ENCODE peak calls at places on chromosome 15, in four cellular contexts. J, W, H and Y are unnamed samples.

GRCh38 chr15:38503497-38503896 is 49.6 kb downstream of the FAM98B start:
- DNase-seq in J (no peak), W (no peak), H (no peak), Y (no peak)

GRCh38 chr15:69450968-69451695 is 1.5 kb upstream of the RPLP1 start:
- DNase-seq in J (no peak), W (no peak), H (no peak), Y (no peak)

GRCh38 chr15:35519536-35520149 is 26.3 kb downstream of the DPH6 start:
- DNase-seq in H (no peak), J (no peak), W (no peak), Y (no peak)

GRCh38 chr15:51736069-51736468 is 1.4 kb downstream of the LYSMD2 start:
- DNase-seq in W (no peak), H (no peak), J (no peak), Y (no peak)

GRCh38 chr15:29857196-29857595 is 34.9 kb upstream of the TJP1 start:
- DNase-seq in H (no peak), W (no peak), J (no peak), Y (no peak)

GRCh38 chr15:72077950-72078349 is 40.0 kb downstream of the MYO9A start:
- DNase-seq in J (no peak), W (no peak), H (no peak), Y (no peak)

GRCh38 chr15:88792342-88793282 is 10.6 kb upstream of the ACAN start:
- DNase-seq in H (no peak), J (no peak), W (peak; percentile 22), Y (no peak)

GRCh38 chr15:31297221-31297879 is 29.3 kb upstream of the KLF13 start:
- DNase-seq in J (no peak), W (no peak), H (no peak), Y (no peak)

GRCh38 chr15:66524801-66525200 is 19.7 kb downstream of the ZWILCH start:
- DNase-seq in W (no peak), H (no peak), J (no peak), Y (no peak)

DNA sequence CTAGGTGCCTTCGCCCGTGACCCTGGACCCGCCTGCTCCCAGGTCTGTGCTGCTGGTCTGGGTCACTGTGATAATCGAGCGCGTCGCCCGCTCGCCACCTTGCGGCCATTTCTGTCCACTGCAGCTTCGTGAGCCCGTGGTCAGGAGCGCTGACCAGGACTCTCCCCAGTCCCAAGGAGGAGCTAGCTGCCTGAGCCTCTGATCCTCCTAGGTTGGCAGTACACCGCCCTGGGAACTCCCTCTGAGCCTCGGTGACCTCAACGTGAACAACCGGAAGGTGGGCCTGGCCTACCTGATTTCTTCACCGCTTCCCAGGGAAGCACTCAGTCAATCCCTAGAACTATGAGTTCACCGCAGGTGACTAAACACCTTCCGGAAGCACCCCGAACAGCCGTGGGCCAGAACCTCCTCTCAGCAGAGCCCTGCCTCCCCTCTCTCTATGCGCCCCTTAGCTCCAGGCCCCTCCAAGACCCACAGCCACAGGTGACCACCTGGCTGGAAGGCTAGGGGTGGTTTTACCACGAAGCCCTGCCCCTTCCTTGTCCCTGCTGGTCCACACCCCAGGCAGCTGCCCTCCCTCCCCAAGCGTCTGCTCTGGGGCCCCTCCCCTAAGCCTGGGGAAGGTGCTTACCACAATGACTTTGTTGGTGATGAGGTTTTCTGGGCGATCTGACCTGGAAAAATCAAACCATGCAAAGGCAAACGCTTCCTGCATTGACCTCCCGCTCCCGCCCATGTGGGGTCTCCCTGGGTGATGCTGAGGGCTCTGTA is 9.7 kb downstream of the PLA2G4D start:
- DNase-seq in H (peak; percentile 62), W (peak; percentile 85), J (peak; percentile 94), Y (peak; percentile 68)
- TF ChIP-seq CTCF in H (peak; percentile 93), W (peak; percentile 94), J (peak; percentile 96), Y (peak; percentile 44)

GRCh38 chr15:75249726-75250125 is 8.4 kb upstream of the GOLGA6C start:
- DNase-seq in W (no peak), J (no peak), H (no peak), Y (no peak)
- TF ChIP-seq CTCF in W (no peak), J (no peak), H (no peak), Y (no peak)

DNA sequence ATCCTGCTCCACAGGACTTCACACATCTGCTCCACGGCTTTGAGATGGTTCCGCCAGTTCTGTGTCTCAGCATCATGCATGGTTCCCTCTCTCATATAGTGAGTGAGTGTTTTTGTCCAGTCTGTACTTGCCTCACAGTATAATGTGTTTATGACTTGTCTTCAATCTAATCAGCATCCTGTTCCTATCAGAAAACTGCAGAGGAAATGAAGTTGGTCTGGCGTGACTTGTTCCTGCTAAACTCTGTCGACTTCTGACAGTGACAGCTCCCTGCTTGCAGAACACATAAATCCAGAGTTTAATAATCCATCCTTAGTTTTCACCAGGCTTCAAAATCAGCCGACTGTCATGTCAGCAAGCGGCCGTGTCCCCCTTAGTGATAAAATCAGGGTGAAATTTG is 222.3 kb downstream of the SLCO3A1 start:
- DNase-seq in J (no peak), H (no peak), W (no peak), Y (no peak)
- TF ChIP-seq CTCF in J (no peak), H (no peak), W (no peak), Y (no peak)

GRCh38 chr15:70474682-70475438 is 288.5 kb downstream of the UACA start:
- DNase-seq in W (no peak), H (no peak), J (peak; percentile 90), Y (peak; percentile 66)
- TF ChIP-seq CTCF in W (no peak), H (no peak), J (no peak), Y (no peak)

GRCh38 chr15:63169796-63170195 is 12.5 kb upstream of the RPS27L start:
- DNase-seq in J (no peak), H (no peak), W (no peak), Y (no peak)

GRCh38 chr15:63165166-63165859 is 8.0 kb upstream of the RPS27L start:
- DNase-seq in H (no peak), J (no peak), W (no peak), Y (no peak)

GRCh38 chr15:63160638-63161037 is 3.4 kb upstream of the RPS27L start:
- DNase-seq in W (no peak), J (no peak), H (no peak), Y (no peak)

GRCh38 chr15:63166219-63166618 is 8.9 kb upstream of the RPS27L start:
- DNase-seq in H (no peak), W (no peak), J (no peak), Y (peak; percentile 31)
- TF ChIP-seq CTCF in H (no peak), W (no peak), J (no peak), Y (no peak)

DNA sequence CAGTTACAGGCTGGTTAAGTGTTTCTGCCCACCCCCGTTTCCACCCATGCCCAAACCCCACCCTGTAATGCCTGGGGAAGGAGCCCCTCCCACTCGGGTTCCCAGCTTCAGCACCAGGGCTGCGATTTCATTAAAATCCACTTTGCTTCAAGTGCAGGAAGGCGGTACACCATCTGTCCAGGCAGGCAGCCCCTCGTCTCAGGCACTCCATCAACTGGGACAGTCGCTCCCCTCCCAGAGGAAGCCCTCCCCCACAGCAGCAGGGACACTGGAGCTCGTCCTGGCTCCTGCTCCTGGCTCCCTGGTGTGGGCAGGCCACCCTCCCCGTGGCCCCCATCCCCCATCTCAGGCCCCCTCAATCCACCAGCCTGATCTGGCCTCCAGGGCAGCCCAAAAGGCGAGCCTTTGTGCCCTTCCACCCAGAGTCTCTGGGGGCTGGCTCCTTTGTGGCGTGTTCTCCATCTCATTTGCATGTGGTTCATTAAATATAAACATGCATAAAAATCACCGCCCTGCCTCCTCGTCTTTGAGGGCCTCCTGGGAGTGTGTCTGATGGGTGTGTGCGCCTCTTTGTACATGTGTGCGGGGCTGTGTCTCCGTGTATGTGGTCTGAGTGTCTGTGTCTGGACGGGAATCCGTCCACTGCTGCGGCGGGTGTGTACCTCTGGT is 32.4 kb downstream of the RNU5B-1 start:
- DNase-seq in J (no peak), W (no peak), H (no peak), Y (no peak)
- TF ChIP-seq CTCF in J (no peak), W (no peak), H (no peak), Y (no peak)

DNA sequence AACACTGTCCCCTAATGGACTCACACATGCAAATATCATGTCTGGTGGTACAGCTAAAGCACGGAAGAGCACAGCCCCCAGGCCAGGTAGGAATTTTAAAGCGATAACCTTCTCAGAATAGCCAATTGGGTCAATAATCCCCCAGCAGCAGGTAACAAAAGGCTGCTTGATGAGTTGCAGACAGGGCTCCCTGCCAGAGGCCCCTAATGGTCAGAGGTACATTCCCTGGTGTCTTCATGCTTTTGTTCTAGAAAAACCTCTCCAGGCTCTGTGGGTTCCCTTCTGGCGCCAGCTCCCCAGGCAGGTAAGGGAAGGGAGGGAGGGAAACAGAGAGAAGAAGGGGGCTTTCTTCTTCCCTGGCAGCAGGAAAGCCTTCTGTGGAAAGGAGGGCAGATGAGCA is 43.4 kb upstream of the PRTG start:
- DNase-seq in J (no peak), H (peak; percentile 17), W (no peak), Y (no peak)
- TF ChIP-seq CTCF in J (no peak), H (no peak), W (no peak), Y (no peak)

GRCh38 chr15:74209560-74209958 is 7.0 kb upstream of the STRA6 start:
- DNase-seq in H (no peak), J (peak; percentile 2), W (no peak), Y (no peak)
- TF ChIP-seq CTCF in H (no peak), J (no peak), W (no peak), Y (no peak)